ENCODE peak calls at places on chromosomes 11 and 22, in five cellular contexts. J, D, R, Q and Y are unnamed samples.
A peak's percentile ranks its signal among the peaks of the same experiment; 100 is the strongest.

GRCh38 chr11:60165538-60165937 is 17.3 kb downstream of the MS4A6A start:
- DNase-seq in J (no peak), D (no peak), R (no peak), Q (no peak), Y (no peak)

GRCh38 chr11:1059759-1060158 is 14.9 kb upstream of the MUC2 start:
- DNase-seq in J (no peak), D (no peak), R (no peak), Q (no peak), Y (no peak)

GRCh38 chr11:33742249-33742851 is 6.1 kb upstream of the CD59 start:
- DNase-seq in J (no peak), D (no peak), R (no peak), Q (no peak), Y (no peak)

GRCh38 chr11:46343520-46343919 is 3.7 kb upstream of the DGKZ start:
- DNase-seq in J (no peak), D (no peak), R (no peak), Q (no peak), Y (no peak)

GRCh38 chr22:39528080-39528661 is 4.4 kb downstream of the RPS19BP1 start:
- DNase-seq in J (peak; percentile 46), D (no peak), R (no peak), Q (no peak), Y (no peak)

GRCh38 chr11:72579816-72580647 is 94.2 kb downstream of the PDE2A start:
- DNase-seq in J (no peak), D (no peak), R (no peak), Q (no peak), Y (no peak)

GRCh38 chr22:45980776-45981175 is 3.8 kb upstream of the WNT7B start:
- DNase-seq in J (no peak), D (no peak), R (no peak), Q (no peak), Y (no peak)

GRCh38 chr22:38706101-38706884 is 549 bp downstream of the GTPBP1 start:
- DNase-seq in J (peak; percentile 17), D (peak; percentile 53), R (no peak), Q (peak; percentile 31), Y (peak; percentile 69)

GRCh38 chr11:131865860-131866259 is 495.4 kb downstream of the NTM start:
- DNase-seq in J (no peak), D (no peak), R (no peak), Q (no peak), Y (no peak)

GRCh38 chr11:78139422-78140391 is at the start of gene ALG8:
- DNase-seq in J (peak; percentile 95), D (peak; percentile 96), R (peak; percentile 85), Q (peak; percentile 95), Y (peak; percentile 94)

GRCh38 chr22:48572951-48573350 is 1254.7 kb downstream of the BRD1 start:
- DNase-seq in J (no peak), D (no peak), R (no peak), Q (no peak), Y (no peak)

GRCh38 chr11:120775986-120776682 is 247.8 kb upstream of the TBCEL start:
- DNase-seq in J (no peak), D (no peak), R (no peak), Q (no peak), Y (peak; percentile 18)

GRCh38 chr22:24201681-24202590 is 20.6 kb downstream of the SUSD2 start:
- DNase-seq in J (no peak), D (no peak), R (peak; percentile 85), Q (peak; percentile 52), Y (no peak)

GRCh38 chr22:24198682-24199052 is 17.4 kb downstream of the SUSD2 start:
- DNase-seq in J (no peak), D (no peak), R (no peak), Q (no peak), Y (no peak)

GRCh38 chr22:24205438-24206189 is 24.3 kb downstream of the SUSD2 start:
- DNase-seq in J (no peak), D (no peak), R (no peak), Q (no peak), Y (no peak)

DNA sequence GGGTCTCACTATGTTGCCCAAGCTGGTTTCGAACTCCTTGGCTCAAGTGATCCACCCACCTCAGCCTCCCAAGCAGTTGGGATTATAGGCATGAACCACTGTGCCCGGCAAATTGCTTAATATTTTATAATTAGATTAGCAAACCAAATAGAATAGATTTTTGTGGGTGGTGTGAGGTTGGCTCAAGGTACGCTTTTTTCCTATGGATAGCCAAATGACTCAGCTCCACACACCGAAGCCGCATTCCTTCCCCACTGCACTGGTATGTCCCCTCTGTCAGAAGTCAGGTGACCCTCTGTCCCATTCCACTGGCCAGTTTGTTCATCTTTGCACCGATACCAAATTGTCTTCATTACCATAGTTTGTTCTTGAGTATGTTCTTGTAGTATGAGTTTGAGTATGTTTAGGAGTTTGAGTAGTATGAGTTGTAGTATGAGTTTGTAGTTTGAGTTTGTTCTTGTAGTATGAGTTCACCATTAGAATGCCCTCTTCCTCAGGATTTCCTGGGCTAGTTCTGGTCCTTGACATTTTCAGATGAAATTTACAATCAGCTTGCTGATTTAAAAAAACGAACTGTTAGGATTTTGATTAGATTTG is 19.4 kb downstream of the SUSD2 start:
- DNase-seq in J (peak; percentile 68), D (no peak), R (peak; percentile 67), Q (peak; percentile 73), Y (no peak)
- TF ChIP-seq CTCF in J (no peak), D (no peak), R (no peak), Q (no peak), Y (no peak)

GRCh38 chr11:58900479-58901420 is 38.5 kb upstream of the GLYATL1 start:
- DNase-seq in J (peak; percentile 40), D (peak; percentile 59), R (peak; percentile 80), Q (peak; percentile 85), Y (peak; percentile 71)
- TF ChIP-seq CTCF in J (peak; percentile 69), D (peak; percentile 10), R (peak; percentile 79), Q (peak; percentile 60), Y (peak; percentile 18)

DNA sequence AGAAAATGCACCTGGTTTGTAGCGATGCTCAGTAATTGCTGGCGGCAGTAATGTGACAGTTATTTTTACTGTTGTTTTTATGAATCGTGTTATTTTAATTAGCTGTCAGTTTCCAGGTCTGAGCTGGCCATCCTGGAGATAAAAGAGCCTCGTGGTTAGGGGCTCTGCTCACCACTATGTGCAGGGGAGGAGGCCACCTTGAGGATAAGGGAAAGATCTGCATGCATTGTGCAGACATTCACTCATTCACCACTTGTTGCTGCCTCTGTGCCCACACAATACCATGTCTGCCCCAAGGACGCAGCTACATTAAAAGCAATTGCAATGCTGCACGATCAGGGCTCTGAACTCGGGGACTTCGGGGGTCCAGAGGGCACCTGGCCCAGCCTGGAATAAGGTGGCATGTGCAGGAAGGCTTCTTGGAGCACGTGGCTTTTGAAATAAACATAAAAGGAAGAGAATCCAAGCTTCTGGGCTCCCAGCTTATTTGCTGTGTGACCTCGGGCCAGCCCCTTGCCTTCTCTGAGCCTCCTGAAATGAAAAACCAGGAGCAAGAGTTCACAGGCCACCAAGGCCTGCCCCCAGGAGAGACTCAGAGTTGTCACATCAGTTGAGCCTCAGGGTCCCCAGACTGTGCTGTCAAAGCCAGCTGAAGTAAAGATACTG is 44.7 kb upstream of the SHISAL1 start:
- DNase-seq in J (no peak), D (no peak), R (no peak), Q (no peak), Y (no peak)
- TF ChIP-seq CTCF in J (peak; percentile 27), D (no peak), R (peak; percentile 1), Q (no peak), Y (no peak)

GRCh38 chr11:130161441-130161840 is 1.9 kb downstream of the ST14 start:
- DNase-seq in J (no peak), D (no peak), R (no peak), Q (no peak), Y (no peak)

GRCh38 chr11:130165601-130166456 is 6.2 kb downstream of the ST14 start:
- DNase-seq in J (no peak), D (no peak), R (no peak), Q (no peak), Y (no peak)

GRCh38 chr11:130164221-130164570 is 4.6 kb downstream of the ST14 start:
- DNase-seq in J (no peak), D (no peak), R (no peak), Q (no peak), Y (no peak)

GRCh38 chr11:130162733-130163132 is 3.2 kb downstream of the ST14 start:
- DNase-seq in J (no peak), D (no peak), R (no peak), Q (no peak), Y (no peak)

GRCh38 chr11:130163346-130164220 is 4.0 kb downstream of the ST14 start:
- DNase-seq in J (no peak), D (no peak), R (no peak), Q (peak; percentile 51), Y (no peak)
- TF ChIP-seq CTCF in J (no peak), D (no peak), R (peak; percentile 44), Q (no peak), Y (no peak)

GRCh38 chr11:40129276-40129675 is 1330.2 kb downstream of the LRRC4C start:
- DNase-seq in J (no peak), D (no peak), R (no peak), Q (no peak), Y (no peak)

GRCh38 chr11:40130427-40130826 is 1329.0 kb downstream of the LRRC4C start:
- DNase-seq in J (no peak), D (no peak), R (no peak), Q (no peak), Y (no peak)

DNA sequence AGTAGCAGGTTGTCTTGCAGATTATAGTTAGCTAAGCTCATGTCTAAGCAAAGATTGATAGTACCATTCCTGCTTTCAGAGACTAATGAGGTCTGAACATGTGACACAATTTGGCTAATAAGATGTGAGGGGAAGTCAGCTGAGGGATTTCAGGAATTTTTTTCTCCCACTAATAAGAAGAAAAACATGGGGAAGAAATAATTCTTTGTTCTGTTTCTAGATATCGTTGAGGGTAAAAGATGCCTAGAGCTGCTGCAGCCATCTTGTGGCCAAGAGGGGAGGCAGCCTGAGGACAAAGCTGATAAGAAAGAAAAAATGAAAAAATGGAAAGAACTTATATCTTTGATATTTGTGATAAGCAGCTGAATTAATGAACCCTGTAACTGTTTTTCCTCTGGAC is 1334.4 kb downstream of the LRRC4C start:
- DNase-seq in J (no peak), D (no peak), R (no peak), Q (no peak), Y (no peak)
- TF ChIP-seq CTCF in J (no peak), D (no peak), R (no peak), Q (no peak), Y (no peak)

DNA sequence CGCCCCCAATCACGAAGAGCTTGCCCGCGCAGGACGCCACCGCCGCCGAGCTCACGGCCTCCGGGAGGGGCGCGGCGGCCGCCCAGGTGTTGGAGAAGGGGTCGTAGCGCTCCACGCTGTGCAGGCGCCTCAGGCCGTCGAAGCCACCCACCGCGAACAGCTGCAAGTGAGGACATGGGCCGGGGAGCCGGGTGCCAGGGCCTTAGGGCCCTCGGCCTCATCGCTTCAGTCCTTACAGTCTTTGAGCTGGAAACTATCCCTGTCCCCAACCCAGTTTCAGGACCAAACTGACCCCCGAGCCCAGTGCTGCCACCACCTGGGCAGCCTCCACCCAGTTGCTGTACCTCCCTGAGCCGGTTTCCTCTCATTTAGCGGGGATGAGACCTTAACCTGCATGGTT is 7.6 kb downstream of the KLHL35 start:
- DNase-seq in J (no peak), D (peak; percentile 11), R (no peak), Q (no peak), Y (no peak)
- TF ChIP-seq CTCF in J (peak; percentile 56), D (peak; percentile 6), R (peak; percentile 61), Q (peak; percentile 9), Y (no peak)

GRCh38 chr22:20771918-20772625 is 1.8 kb upstream of the SERPIND1 start:
- DNase-seq in J (no peak), D (no peak), R (no peak), Q (no peak), Y (no peak)
- TF ChIP-seq CTCF in J (peak; percentile 38), D (no peak), R (peak; percentile 34), Q (no peak), Y (no peak)